ENCODE peak calls at places on chromosomes 11 and 22, in nine cellular contexts. One of them, this sample, is unnamed.

GRCh38 chr22:47656806-47657205 is 894.4 kb downstream of the TBC1D22A start:
- DNase-seq in A549: no peak
- DNase-seq in stimulated activated CD4-positive, alpha-beta T cell treated with anti-CD3 and anti-CD28 coated beads, Interleukin-1b, Interleukin-23, amount 100 ng/mL, for 4 hours: no peak
- DNase-seq in NCI-H774: no peak
- DNase-seq in NCI-H187 treated with DMSO at 0.1 percent for 48 hours: no peak
- DNase-seq in HTR-8/SVneo: no peak
- DNase-seq in endothelial cell: no peak
- DNase-seq in occipital lobe: no peak
- DNase-seq in effector memory CD4-positive, alpha-beta T cell: no peak
- DNase-seq in this sample: no peak

GRCh38 chr11:57349491-57350274 is 11.5 kb downstream of the P2RX3 start:
- DNase-seq in A549: peak
- DNase-seq in stimulated activated CD4-positive, alpha-beta T cell treated with anti-CD3 and anti-CD28 coated beads, Interleukin-1b, Interleukin-23, amount 100 ng/mL, for 4 hours: peak
- DNase-seq in NCI-H774: peak
- DNase-seq in NCI-H187 treated with DMSO at 0.1 percent for 48 hours: no peak
- DNase-seq in HTR-8/SVneo: peak
- DNase-seq in endothelial cell: peak
- DNase-seq in occipital lobe: no peak
- DNase-seq in effector memory CD4-positive, alpha-beta T cell: peak
- DNase-seq in this sample: peak

GRCh38 chr11:27938011-27938410 is 169.9 kb downstream of the KIF18A start:
- DNase-seq in A549: no peak
- DNase-seq in stimulated activated CD4-positive, alpha-beta T cell treated with anti-CD3 and anti-CD28 coated beads, Interleukin-1b, Interleukin-23, amount 100 ng/mL, for 4 hours: no peak
- DNase-seq in NCI-H774: no peak
- DNase-seq in NCI-H187 treated with DMSO at 0.1 percent for 48 hours: no peak
- DNase-seq in HTR-8/SVneo: no peak
- DNase-seq in endothelial cell: no peak
- DNase-seq in occipital lobe: no peak
- DNase-seq in effector memory CD4-positive, alpha-beta T cell: no peak
- DNase-seq in this sample: no peak

GRCh38 chr22:47966316-47966715 is 1203.9 kb downstream of the TBC1D22A start:
- DNase-seq in A549: no peak
- DNase-seq in stimulated activated CD4-positive, alpha-beta T cell treated with anti-CD3 and anti-CD28 coated beads, Interleukin-1b, Interleukin-23, amount 100 ng/mL, for 4 hours: no peak
- DNase-seq in NCI-H774: no peak
- DNase-seq in NCI-H187 treated with DMSO at 0.1 percent for 48 hours: no peak
- DNase-seq in HTR-8/SVneo: no peak
- DNase-seq in endothelial cell: no peak
- DNase-seq in occipital lobe: no peak
- DNase-seq in effector memory CD4-positive, alpha-beta T cell: no peak
- DNase-seq in this sample: no peak

GRCh38 chr22:32328306-32329201 is 29.1 kb upstream of the RFPL3 start:
- DNase-seq in A549: no peak
- DNase-seq in stimulated activated CD4-positive, alpha-beta T cell treated with anti-CD3 and anti-CD28 coated beads, Interleukin-1b, Interleukin-23, amount 100 ng/mL, for 4 hours: no peak
- DNase-seq in NCI-H774: no peak
- DNase-seq in NCI-H187 treated with DMSO at 0.1 percent for 48 hours: no peak
- DNase-seq in HTR-8/SVneo: no peak
- DNase-seq in endothelial cell: no peak
- DNase-seq in occipital lobe: no peak
- DNase-seq in effector memory CD4-positive, alpha-beta T cell: no peak
- DNase-seq in this sample: no peak

GRCh38 chr22:36741968-36742367 is 34.0 kb downstream of the IFT27 start:
- DNase-seq in A549: no peak
- DNase-seq in stimulated activated CD4-positive, alpha-beta T cell treated with anti-CD3 and anti-CD28 coated beads, Interleukin-1b, Interleukin-23, amount 100 ng/mL, for 4 hours: no peak
- DNase-seq in NCI-H774: no peak
- DNase-seq in NCI-H187 treated with DMSO at 0.1 percent for 48 hours: no peak
- DNase-seq in HTR-8/SVneo: no peak
- DNase-seq in endothelial cell: no peak
- DNase-seq in occipital lobe: no peak
- DNase-seq in effector memory CD4-positive, alpha-beta T cell: no peak
- DNase-seq in this sample: no peak

GRCh38 chr22:49964493-49965290 is 4.1 kb downstream of the PIM3 start:
- DNase-seq in A549: no peak
- DNase-seq in stimulated activated CD4-positive, alpha-beta T cell treated with anti-CD3 and anti-CD28 coated beads, Interleukin-1b, Interleukin-23, amount 100 ng/mL, for 4 hours: peak
- DNase-seq in NCI-H774: no peak
- DNase-seq in NCI-H187 treated with DMSO at 0.1 percent for 48 hours: no peak
- DNase-seq in HTR-8/SVneo: no peak
- DNase-seq in endothelial cell: no peak
- DNase-seq in occipital lobe: no peak
- DNase-seq in effector memory CD4-positive, alpha-beta T cell: no peak
- DNase-seq in this sample: peak

GRCh38 chr11:3969613-3970012 is 114.1 kb downstream of the STIM1 start:
- DNase-seq in A549: no peak
- DNase-seq in stimulated activated CD4-positive, alpha-beta T cell treated with anti-CD3 and anti-CD28 coated beads, Interleukin-1b, Interleukin-23, amount 100 ng/mL, for 4 hours: no peak
- DNase-seq in NCI-H774: no peak
- DNase-seq in NCI-H187 treated with DMSO at 0.1 percent for 48 hours: no peak
- DNase-seq in HTR-8/SVneo: no peak
- DNase-seq in endothelial cell: no peak
- DNase-seq in occipital lobe: no peak
- DNase-seq in effector memory CD4-positive, alpha-beta T cell: no peak
- DNase-seq in this sample: no peak

GRCh38 chr11:86952933-86953637 is 2.1 kb downstream of the FZD4 start:
- DNase-seq in A549: no peak
- DNase-seq in stimulated activated CD4-positive, alpha-beta T cell treated with anti-CD3 and anti-CD28 coated beads, Interleukin-1b, Interleukin-23, amount 100 ng/mL, for 4 hours: no peak
- DNase-seq in NCI-H774: no peak
- DNase-seq in NCI-H187 treated with DMSO at 0.1 percent for 48 hours: no peak
- DNase-seq in HTR-8/SVneo: no peak
- DNase-seq in endothelial cell: no peak
- DNase-seq in occipital lobe: no peak
- DNase-seq in effector memory CD4-positive, alpha-beta T cell: no peak
- DNase-seq in this sample: no peak

GRCh38 chr11:119676461-119677020 is 52.5 kb downstream of the NECTIN1 start:
- DNase-seq in A549: no peak
- DNase-seq in stimulated activated CD4-positive, alpha-beta T cell treated with anti-CD3 and anti-CD28 coated beads, Interleukin-1b, Interleukin-23, amount 100 ng/mL, for 4 hours: no peak
- DNase-seq in NCI-H774: no peak
- DNase-seq in NCI-H187 treated with DMSO at 0.1 percent for 48 hours: no peak
- DNase-seq in HTR-8/SVneo: no peak
- DNase-seq in endothelial cell: no peak
- DNase-seq in occipital lobe: no peak
- DNase-seq in effector memory CD4-positive, alpha-beta T cell: no peak
- DNase-seq in this sample: no peak

GRCh38 chr11:70421123-70421522 is 22.8 kb downstream of the CTTN start:
- DNase-seq in A549: no peak
- DNase-seq in stimulated activated CD4-positive, alpha-beta T cell treated with anti-CD3 and anti-CD28 coated beads, Interleukin-1b, Interleukin-23, amount 100 ng/mL, for 4 hours: no peak
- DNase-seq in NCI-H774: no peak
- DNase-seq in NCI-H187 treated with DMSO at 0.1 percent for 48 hours: no peak
- DNase-seq in HTR-8/SVneo: no peak
- DNase-seq in endothelial cell: no peak
- DNase-seq in occipital lobe: no peak
- DNase-seq in effector memory CD4-positive, alpha-beta T cell: no peak
- DNase-seq in this sample: no peak

GRCh38 chr11:19345519-19345847 is 104.7 kb upstream of the E2F8 start:
- DNase-seq in A549: peak
- DNase-seq in stimulated activated CD4-positive, alpha-beta T cell treated with anti-CD3 and anti-CD28 coated beads, Interleukin-1b, Interleukin-23, amount 100 ng/mL, for 4 hours: no peak
- DNase-seq in NCI-H774: no peak
- DNase-seq in NCI-H187 treated with DMSO at 0.1 percent for 48 hours: no peak
- DNase-seq in HTR-8/SVneo: no peak
- DNase-seq in endothelial cell: peak
- DNase-seq in occipital lobe: peak
- DNase-seq in effector memory CD4-positive, alpha-beta T cell: no peak
- DNase-seq in this sample: no peak

GRCh38 chr22:42967933-42968332 is 47.0 kb downstream of the PACSIN2 start:
- DNase-seq in A549: no peak
- DNase-seq in stimulated activated CD4-positive, alpha-beta T cell treated with anti-CD3 and anti-CD28 coated beads, Interleukin-1b, Interleukin-23, amount 100 ng/mL, for 4 hours: no peak
- DNase-seq in NCI-H774: no peak
- DNase-seq in NCI-H187 treated with DMSO at 0.1 percent for 48 hours: no peak
- DNase-seq in HTR-8/SVneo: no peak
- DNase-seq in endothelial cell: no peak
- DNase-seq in occipital lobe: no peak
- DNase-seq in effector memory CD4-positive, alpha-beta T cell: no peak
- DNase-seq in this sample: no peak

GRCh38 chr11:134226806-134227325 is 2.4 kb downstream of the VPS26B start:
- DNase-seq in A549: no peak
- DNase-seq in stimulated activated CD4-positive, alpha-beta T cell treated with anti-CD3 and anti-CD28 coated beads, Interleukin-1b, Interleukin-23, amount 100 ng/mL, for 4 hours: no peak
- DNase-seq in NCI-H774: no peak
- DNase-seq in NCI-H187 treated with DMSO at 0.1 percent for 48 hours: no peak
- DNase-seq in HTR-8/SVneo: no peak
- DNase-seq in endothelial cell: no peak
- DNase-seq in occipital lobe: no peak
- DNase-seq in effector memory CD4-positive, alpha-beta T cell: no peak
- DNase-seq in this sample: no peak

GRCh38 chr11:85826096-85826855 is 15.3 kb upstream of the SYTL2 start:
- DNase-seq in A549: peak
- DNase-seq in stimulated activated CD4-positive, alpha-beta T cell treated with anti-CD3 and anti-CD28 coated beads, Interleukin-1b, Interleukin-23, amount 100 ng/mL, for 4 hours: no peak
- DNase-seq in NCI-H774: no peak
- DNase-seq in NCI-H187 treated with DMSO at 0.1 percent for 48 hours: no peak
- DNase-seq in HTR-8/SVneo: no peak
- DNase-seq in endothelial cell: peak
- DNase-seq in occipital lobe: peak
- DNase-seq in effector memory CD4-positive, alpha-beta T cell: no peak
- DNase-seq in this sample: no peak